ENCODE peak calls at places on chromosomes 6 and 20, in nine cellular contexts. B, S, C, P, I, Q, F, E and A are unnamed samples.

GRCh38 chr20:21241400-21241799 is 61.7 kb upstream of the XRN2 start:
- DNase-seq in B (no peak), S (no peak), C (no peak), P (no peak), I (no peak), Q (no peak), F (no peak), E (no peak), A (no peak)

GRCh38 chr6:50846860-50847171 is 28.1 kb downstream of the TFAP2B start:
- DNase-seq in B (no peak), S (no peak), C (no peak), P (no peak), I (no peak), Q (no peak), F (no peak), E (no peak), A (no peak)

GRCh38 chr6:128478230-128479047 is 42.0 kb downstream of the PTPRK start:
- DNase-seq in B (peak; percentile 61), S (no peak), C (no peak), P (no peak), I (no peak), Q (no peak), F (peak; percentile 5), E (no peak), A (no peak)

GRCh38 chr6:13453172-13453552 is 34.2 kb downstream of the GFOD1 start:
- DNase-seq in B (no peak), S (no peak), C (no peak), P (no peak), I (no peak), Q (no peak), F (no peak), E (no peak), A (no peak)

GRCh38 chr20:62832212-62832922 is 15.5 kb downstream of the COL9A3 start:
- DNase-seq in B (peak; percentile 46), S (no peak), C (peak; percentile 81), P (no peak), I (no peak), Q (peak; percentile 15), F (no peak), E (peak; percentile 74), A (peak; percentile 69)

GRCh38 chr6:2877057-2877882 is 25.8 kb downstream of the SERPINB9 start:
- DNase-seq in B (no peak), S (peak; percentile 67), C (no peak), P (no peak), I (no peak), Q (peak; percentile 57), F (no peak), E (no peak), A (peak; percentile 47)

GRCh38 chr6:52326540-52327364 is 35.2 kb upstream of the PAQR8 start:
- DNase-seq in B (no peak), S (no peak), C (no peak), P (no peak), I (no peak), Q (no peak), F (no peak), E (no peak), A (no peak)

GRCh38 chr20:43979576-43979975 is 64.9 kb downstream of the TOX2 start:
- DNase-seq in B (no peak), S (no peak), C (no peak), P (no peak), I (no peak), Q (no peak), F (no peak), E (no peak), A (no peak)

GRCh38 chr20:25226433-25227316 is 21.2 kb upstream of the PYGB start:
- DNase-seq in B (no peak), S (no peak), C (no peak), P (peak; percentile 55), I (no peak), Q (no peak), F (no peak), E (peak; percentile 60), A (no peak)

GRCh38 chr20:59063358-59064213 is 21.0 kb upstream of the PRELID3B start:
- DNase-seq in B (no peak), S (peak; percentile 75), C (no peak), P (no peak), I (no peak), Q (peak; percentile 57), F (no peak), E (no peak), A (peak; percentile 79)

GRCh38 chr20:46308258-46309157 is at the start of gene CDH22:
- DNase-seq in B (no peak), S (peak; percentile 19), C (peak; percentile 45), P (peak; percentile 52), I (no peak), Q (peak; percentile 74), F (peak; percentile 31), E (peak; percentile 56), A (peak; percentile 39)

GRCh38 chr6:23690650-23691049 is 435.4 kb upstream of the NRSN1 start:
- DNase-seq in B (no peak), S (no peak), C (no peak), P (no peak), I (no peak), Q (no peak), F (no peak), E (no peak), A (no peak)

GRCh38 chr6:27776504-27776903 is 135.7 kb downstream of the OR2B2 start:
- DNase-seq in B (no peak), S (no peak), C (no peak), P (no peak), I (no peak), Q (no peak), F (no peak), E (no peak), A (no peak)

GRCh38 chr6:24882295-24882694 is 53.5 kb downstream of the RIPOR2 start:
- DNase-seq in B (no peak), S (peak; percentile 36), C (no peak), P (no peak), I (no peak), Q (no peak), F (no peak), E (no peak), A (no peak)

GRCh38 chr6:125984311-125984710 is 2.0 kb upstream of the TRMT11 start:
- DNase-seq in B (peak; percentile 94), S (peak; percentile 63), C (no peak), P (no peak), I (no peak), Q (peak; percentile 29), F (no peak), E (no peak), A (peak; percentile 27)

GRCh38 chr6:121851056-121851455 is 415.6 kb downstream of the GJA1 start:
- DNase-seq in B (no peak), S (no peak), C (no peak), P (no peak), I (no peak), Q (peak; percentile 56), F (no peak), E (no peak), A (no peak)

GRCh38 chr6:37283786-37284185 is 25.8 kb upstream of the TMEM217 start:
- DNase-seq in B (no peak), S (no peak), C (peak; percentile 42), P (peak; percentile 81), I (no peak), Q (no peak), F (no peak), E (no peak), A (no peak)

GRCh38 chr20:297925-298754 is 770 bp downstream of the ZCCHC3 start:
- DNase-seq in B (peak; percentile 89), S (peak; percentile 74), C (peak; percentile 66), P (peak; percentile 70), I (peak; percentile 89), Q (peak; percentile 64), F (peak; percentile 18), E (peak; percentile 85), A (peak; percentile 58)

DNA sequence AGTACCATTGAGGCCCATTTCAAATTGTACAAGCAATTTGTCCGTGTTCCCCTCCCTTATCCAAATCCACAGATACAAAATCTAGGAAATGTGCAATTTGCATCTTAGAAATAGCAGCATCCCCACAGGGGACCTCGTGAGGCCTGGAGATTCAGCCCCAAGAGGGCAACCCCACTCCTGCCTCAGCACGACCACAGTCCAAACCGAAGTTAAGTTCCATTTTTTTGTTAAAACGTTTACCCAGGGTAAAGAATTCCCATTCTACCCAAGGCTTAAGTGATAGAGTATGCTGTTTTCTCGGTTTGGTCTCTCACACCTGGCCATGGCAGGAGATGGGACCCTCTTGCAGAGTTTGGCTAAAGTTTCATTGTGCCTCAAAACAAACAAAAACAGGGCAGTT is 41.2 kb downstream of the PLCG1 start:
- DNase-seq in B (no peak), S (no peak), C (no peak), P (no peak), I (no peak), Q (no peak), F (no peak), E (no peak), A (no peak)
- H3K27ac ChIP-seq in B (no peak overlapping the region), S (no peak overlapping the region), C (peak overlapping the region; percentile 56), P (no peak overlapping the region), I (no peak overlapping the region), Q (no peak overlapping the region), F (no peak overlapping the region), E (peak overlapping the region; percentile 25), A (no peak overlapping the region)

GRCh38 chr6:112539355-112539754 is 192.2 kb downstream of the RFPL4B start:
- DNase-seq in B (no peak), S (no peak), C (no peak), P (no peak), I (no peak), Q (no peak), F (no peak), E (no peak), A (no peak)

GRCh38 chr6:112535816-112536215 is 188.7 kb downstream of the RFPL4B start:
- DNase-seq in B (no peak), S (no peak), C (no peak), P (no peak), I (no peak), Q (no peak), F (no peak), E (no peak), A (no peak)
- H3K4me1 ChIP-seq in B (no peaks in the 10 kb centered on the region), S (no peaks in the 10 kb centered on the region), C (no peaks in the 10 kb centered on the region), P (no peaks in the 10 kb centered on the region), I (peaks cover 3% of the 10 kb centered on the region), Q (no peaks in the 10 kb centered on the region), F (no peaks in the 10 kb centered on the region), E (no peaks in the 10 kb centered on the region), A (no peaks in the 10 kb centered on the region)

GRCh38 chr6:63527658-63528514 is 44.4 kb upstream of the LOC128125822 start:
- DNase-seq in B (peak; percentile 71), S (peak; percentile 99), C (peak; percentile 93), P (peak; percentile 73), I (no peak), Q (peak; percentile 87), F (no peak), E (no peak), A (peak; percentile 72)
- H3K4me3 ChIP-seq in B (no peak overlapping the region), S (no peak overlapping the region), C (no peak overlapping the region), P (no peak overlapping the region), I (no peak overlapping the region), Q (no peak overlapping the region), F (no peak overlapping the region), E (no peak overlapping the region), A (no peak overlapping the region)

DNA sequence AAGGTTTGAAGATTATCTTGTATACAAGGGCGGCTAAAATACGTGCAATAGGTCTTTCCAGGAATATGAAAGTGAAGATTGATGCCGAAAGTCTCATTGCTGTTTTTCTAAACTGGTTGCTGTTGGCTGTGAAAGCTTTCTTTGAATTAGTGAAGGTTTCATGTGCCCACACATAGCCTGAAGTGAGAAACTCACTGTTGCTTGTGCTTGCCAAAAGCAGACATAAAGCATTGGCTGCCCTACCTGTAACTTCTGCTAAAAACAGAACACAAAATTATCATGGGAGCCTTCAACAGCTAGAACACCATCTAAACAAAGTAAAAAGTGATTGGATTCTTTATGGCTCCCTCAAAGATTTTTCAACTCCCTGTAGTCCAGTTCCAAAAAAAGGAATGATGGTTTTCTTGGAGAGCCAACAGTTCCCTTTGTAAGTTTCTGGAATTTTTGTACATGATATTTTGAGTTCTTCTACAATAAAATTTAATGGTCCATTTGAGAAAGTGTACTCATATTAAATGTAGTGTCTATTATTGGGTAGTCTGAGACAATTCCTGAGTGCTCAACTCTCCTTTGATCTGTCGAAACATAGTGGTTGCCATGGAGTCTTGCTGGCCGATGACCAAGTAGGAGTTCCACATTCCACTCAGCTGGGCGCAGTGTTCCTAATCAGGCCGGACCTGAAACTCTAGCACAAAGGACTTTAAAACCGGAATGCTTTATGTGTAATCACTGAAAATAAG is 68.5 kb downstream of the PLEKHG1 start:
- DNase-seq in B (peak; percentile 96), S (peak; percentile 85), C (peak; percentile 97), P (peak; percentile 87), I (peak; percentile 84), Q (peak; percentile 90), F (no peak), E (peak; percentile 89), A (peak; percentile 79)
- H3K27ac ChIP-seq in B (peak overlapping the region; percentile 90), S (no peak overlapping the region), C (peak overlapping the region; percentile 68), P (peak overlapping the region; percentile 1), I (peak overlapping the region; percentile 64), Q (peak overlapping the region; percentile 84), F (no peak overlapping the region), E (peak overlapping the region; percentile 76), A (no peak overlapping the region)